ENCODE peak calls at places on chromosomes 11 and 22, in five cellular contexts. K is mesendoderm, P is lower lobe of right lung, H is Peyer's patch, F is aorta. R is an unnamed sample.

GRCh38 chr11:63764201-63764711 is 4.3 kb downstream of the ZFTA start:
- DNase-seq in K (no peak), H (no peak), P (no peak), F (peak; percentile 55), R (no peak)

GRCh38 chr11:101920992-101921391 is 4.7 kb upstream of the ANGPTL5 start:
- DNase-seq in F (no peak), H (no peak), K (no peak), P (no peak), R (no peak)

GRCh38 chr11:45267660-45268340 is 18.3 kb downstream of the SYT13 start:
- DNase-seq in H (no peak), F (no peak), K (no peak), P (no peak), R (no peak)

GRCh38 chr11:36122715-36123114 is 166.5 kb downstream of the COMMD9 start:
- DNase-seq in H (no peak), F (no peak), P (no peak), K (no peak), R (no peak)

GRCh38 chr22:44693145-44693544 is 8.9 kb upstream of the PRR5 start:
- DNase-seq in H (no peak), P (no peak), F (no peak), K (no peak), R (no peak)

GRCh38 chr11:124799384-124800225 is 601 bp downstream of the MSANTD2 start:
- DNase-seq in H (peak; percentile 67), P (peak; percentile 63), K (peak; percentile 63), F (peak; percentile 62), R (no peak)

GRCh38 chr22:27699676-27700075 is 101.9 kb downstream of the MN1 start:
- DNase-seq in K (no peak), H (no peak), P (no peak), F (no peak), R (no peak)

GRCh38 chr11:79404325-79404724 is 36.5 kb downstream of the TENM4 start:
- DNase-seq in K (no peak), P (no peak), H (no peak), F (no peak), R (no peak)

DNA sequence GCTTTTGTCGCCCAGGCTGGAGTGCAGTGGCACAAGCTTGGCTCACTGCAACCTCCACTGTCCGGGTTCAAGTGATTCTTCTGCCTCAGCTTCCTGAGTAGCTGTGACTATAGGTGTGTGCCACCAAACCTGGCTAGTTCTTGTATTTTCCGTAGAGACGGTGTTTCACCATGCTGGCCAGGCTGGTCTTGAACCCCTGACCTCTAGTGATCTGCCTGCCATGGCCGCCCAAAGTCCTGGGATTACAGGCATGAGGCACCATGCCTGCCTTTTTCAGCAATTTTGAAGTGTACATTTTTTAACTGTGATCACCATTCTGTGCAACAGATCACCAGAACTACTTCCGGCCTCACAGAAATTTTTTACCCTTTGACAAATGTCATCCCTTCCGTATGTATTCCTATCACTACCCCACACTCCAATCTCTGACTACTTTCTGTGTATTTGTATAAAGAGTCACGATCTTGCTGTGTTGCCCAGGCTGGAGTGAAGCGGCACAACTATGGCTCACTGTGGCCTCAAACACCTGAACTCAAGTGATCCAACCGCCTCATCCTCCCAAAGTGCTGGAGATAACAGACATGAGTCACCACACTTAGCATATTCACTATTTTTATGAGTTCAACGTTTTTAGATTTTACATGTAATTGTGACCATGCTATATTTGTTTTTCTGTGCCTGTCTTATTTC is 44.0 kb downstream of the XKR3 start:
- DNase-seq in P (no peak), K (no peak), F (no peak), H (no peak), R (no peak)
- H3K27me3 ChIP-seq in P (no peaks in the 10 kb centered on the region), K (no peaks in the 10 kb centered on the region), F (no peaks in the 10 kb centered on the region), H (no peaks in the 10 kb centered on the region), R (no peaks in the 10 kb centered on the region)

DNA sequence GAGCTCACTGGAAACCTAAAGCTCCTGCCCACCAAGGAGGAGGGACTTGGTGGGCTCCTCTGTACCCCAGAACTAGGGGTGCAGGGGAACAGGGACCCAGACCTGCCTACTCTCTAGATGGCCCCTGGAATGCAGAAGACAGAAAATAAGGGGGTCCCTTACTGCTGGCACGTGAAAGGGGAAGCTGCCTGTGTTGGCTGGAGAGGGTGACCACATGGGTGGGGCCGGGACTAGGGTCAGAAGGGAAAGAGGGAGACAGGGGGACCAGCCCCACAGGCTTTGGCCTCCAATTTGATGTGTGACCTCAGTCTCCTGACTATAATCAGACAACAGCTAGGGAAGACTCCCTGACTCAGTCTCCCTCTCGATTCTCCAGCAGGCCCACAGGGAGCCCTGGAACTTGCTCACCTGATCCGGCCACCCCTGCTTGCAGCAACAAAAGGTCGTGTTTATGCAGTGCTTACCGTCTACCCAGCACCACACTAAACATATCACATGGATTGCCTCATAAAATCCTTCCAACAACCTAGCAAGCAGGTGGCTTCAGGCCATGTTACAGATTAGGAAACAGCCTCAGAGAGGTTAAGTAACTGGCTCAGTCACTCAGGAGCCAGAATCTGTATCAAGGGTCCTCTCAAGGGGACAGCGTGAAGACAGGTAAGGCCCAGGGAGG is 10.2 kb downstream of the ARAP1 start:
- DNase-seq in H (no peak), F (no peak), P (peak; percentile 60), K (no peak), R (no peak)
- H3K27ac ChIP-seq in H (peak overlapping the region; percentile 82), F (no peak overlapping the region), P (peak overlapping the region; percentile 66), K (peak overlapping the region; percentile 53), R (peak overlapping the region; percentile 66)

DNA sequence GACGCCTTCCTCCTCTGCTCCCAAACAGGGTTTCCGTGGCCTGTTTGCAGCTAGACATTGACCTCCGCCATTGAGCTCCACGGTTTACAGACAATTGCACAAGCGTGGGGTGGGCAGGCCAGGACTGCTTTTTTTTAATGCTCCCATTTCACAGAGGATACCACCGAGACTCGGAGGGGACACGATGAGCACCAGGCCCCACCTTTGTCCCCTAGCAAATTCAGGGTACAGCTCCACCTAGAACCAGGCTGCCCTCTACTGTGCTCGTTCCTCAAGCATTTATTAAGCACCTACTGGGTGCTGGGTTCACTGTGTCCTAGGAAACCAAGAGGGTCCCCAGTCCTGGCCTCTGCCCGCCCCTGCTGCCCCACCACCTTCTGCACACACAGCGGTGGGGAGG is 12.2 kb downstream of the RASD2 start:
- DNase-seq in F (no peak), P (no peak), H (no peak), K (no peak), R (no peak)
- H3K4me3 ChIP-seq in F (no peak overlapping the region), P (no peak overlapping the region), H (no peak overlapping the region), K (no peak overlapping the region), R (no peak overlapping the region)

GRCh38 chr22:37075046-37075445 is 23.5 kb downstream of the KCTD17 start:
- DNase-seq in P (no peak), F (no peak), H (no peak), K (no peak), R (no peak)
- H3K27me3 ChIP-seq in P (peaks cover 26% of the 10 kb centered on the region), F (no peaks in the 10 kb centered on the region), H (no peaks in the 10 kb centered on the region), K (no peaks in the 10 kb centered on the region), R (peaks cover 8% of the 10 kb centered on the region)

DNA sequence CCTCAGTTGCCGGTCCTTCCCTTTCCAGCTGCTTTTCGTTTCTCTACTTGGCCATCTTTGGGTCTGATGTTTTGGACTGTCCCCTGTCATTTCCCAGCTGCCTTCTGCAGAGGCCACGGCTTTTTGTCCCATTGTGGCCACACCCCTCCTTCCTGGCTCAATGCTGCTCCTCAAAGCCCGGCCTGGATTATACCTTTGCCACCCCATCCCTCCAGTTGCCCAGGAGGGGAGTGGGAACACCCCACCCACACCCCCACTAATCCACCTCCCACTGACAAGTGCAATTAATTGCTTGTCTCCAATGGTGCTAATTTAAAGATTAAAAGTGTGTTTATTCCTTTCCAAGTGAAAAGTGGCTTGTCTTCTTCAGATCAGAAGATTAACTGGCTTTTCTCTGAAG is 34.2 kb upstream of the CSNK2A3 start:
- DNase-seq in P (no peak), H (no peak), K (no peak), F (no peak), R (no peak)
- H3K27ac ChIP-seq in P (no peak overlapping the region), H (no peak overlapping the region), K (no peak overlapping the region), F (no peak overlapping the region), R (no peak overlapping the region)

GRCh38 chr11:1387961-1388762 is 1.6 kb upstream of the BRSK2 start:
- DNase-seq in K (peak; percentile 55), H (no peak), P (peak; percentile 68), F (peak; percentile 36), R (no peak)
- H3K4me3 ChIP-seq in K (no peak overlapping the region), H (no peak overlapping the region), P (no peak overlapping the region), F (no peak overlapping the region), R (no peak overlapping the region)

DNA sequence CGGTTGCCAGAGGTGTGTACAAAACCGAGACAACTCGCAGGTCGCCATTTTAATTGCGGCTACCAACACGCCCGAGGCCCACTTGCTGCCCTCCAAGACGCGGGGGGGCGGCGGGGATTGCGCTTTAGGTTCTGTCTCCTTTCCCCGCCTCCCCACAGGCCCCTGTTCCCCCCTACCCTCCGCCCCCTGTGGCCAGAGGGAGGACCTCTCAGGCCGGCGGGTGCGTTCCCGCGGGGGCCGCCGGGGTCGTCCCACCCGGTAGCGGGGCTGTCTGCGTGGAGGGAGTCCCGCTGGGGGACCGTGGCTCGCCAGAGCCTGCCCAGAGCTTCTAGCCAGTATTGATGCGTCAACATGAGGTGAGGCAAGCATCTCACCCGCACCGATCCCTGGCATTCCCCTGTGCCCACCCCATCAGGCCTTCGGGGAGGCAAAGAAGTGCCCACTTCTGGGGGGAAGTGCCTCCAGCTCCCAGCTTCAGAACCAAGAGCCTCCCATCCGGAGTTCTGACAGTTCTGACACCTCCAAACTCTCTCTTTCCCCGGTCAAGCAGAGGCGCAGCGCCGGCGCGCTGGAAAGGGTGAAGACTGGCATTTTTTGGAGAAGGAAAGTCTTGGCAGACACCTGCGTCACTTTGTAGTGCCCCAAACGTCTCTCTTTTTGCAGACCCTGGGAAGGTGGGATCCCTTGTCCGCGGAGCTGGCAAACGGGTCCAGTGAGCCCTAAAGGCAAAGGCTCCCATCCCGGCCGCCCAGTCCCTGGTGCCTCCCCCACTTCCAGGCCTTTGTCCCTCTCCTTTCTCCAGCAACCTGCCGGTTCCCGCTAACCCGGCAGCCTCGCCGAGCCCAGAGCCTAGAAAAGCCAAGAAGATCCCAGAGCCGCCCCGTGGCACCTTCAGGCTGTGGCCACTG is 3.1 kb upstream of the PAX6 start:
- DNase-seq in K (peak; percentile 57), H (peak; percentile 44), P (no peak), F (no peak), R (no peak)
- H3K27me3 ChIP-seq in K (peaks cover 75% of the 10 kb centered on the region), H (peaks cover 99% of the 10 kb centered on the region), P (peaks cover 97% of the 10 kb centered on the region), F (peaks cover 2% of the 10 kb centered on the region), R (peaks cover 98% of the 10 kb centered on the region)

R was measured in RWPE2.